ENCODE peak calls at places on chromosomes 4 and X, in eight cellular contexts. One of them, this sample, is unnamed.

GRCh38 chrX:19194285-19195242 is 72.3 kb upstream of the ADGRG2 start:
- DNase-seq in H1: no peak
- DNase-seq in HCT116: no peak
- DNase-seq in endothelial cell of umbilical vein: no peak
- DNase-seq in K562: no peak
- DNase-seq in GM12878: peak
- DNase-seq in A549: no peak
- DNase-seq in HepG2: no peak
- DNase-seq in this sample: no peak

GRCh38 chrX:102995316-102995715 is 58.2 kb downstream of the RAB40AL start:
- DNase-seq in endothelial cell of umbilical vein: no peak
- DNase-seq in HCT116: no peak
- DNase-seq in GM12878: no peak
- DNase-seq in H1: no peak
- DNase-seq in K562: no peak
- DNase-seq in HepG2: no peak
- DNase-seq in A549: no peak
- DNase-seq in this sample: no peak

GRCh38 chrX:103063191-103063845 is 653 bp downstream of the BEX1 start:
- DNase-seq in endothelial cell of umbilical vein: peak
- DNase-seq in A549: no peak
- DNase-seq in GM12878: no peak
- DNase-seq in K562: peak
- DNase-seq in HCT116: no peak
- DNase-seq in HepG2: peak
- DNase-seq in H1: peak
- DNase-seq in this sample: no peak

GRCh38 chr4:117249333-117249732 is 164.0 kb upstream of the TRAM1L1 start:
- DNase-seq in H1: no peak
- DNase-seq in HepG2: no peak
- DNase-seq in endothelial cell of umbilical vein: no peak
- DNase-seq in GM12878: peak
- DNase-seq in A549: no peak
- DNase-seq in HCT116: no peak
- DNase-seq in K562: no peak
- DNase-seq in this sample: no peak

GRCh38 chrX:65609237-65609636 is 58.2 kb upstream of the MSN start:
- DNase-seq in K562: no peak
- DNase-seq in HCT116: no peak
- DNase-seq in endothelial cell of umbilical vein: no peak
- DNase-seq in A549: no peak
- DNase-seq in HepG2: no peak
- DNase-seq in GM12878: no peak
- DNase-seq in H1: no peak
- DNase-seq in this sample: peak

GRCh38 chr4:177505171-177505615 is 63.0 kb upstream of the AGA start:
- DNase-seq in A549: no peak
- DNase-seq in endothelial cell of umbilical vein: no peak
- DNase-seq in HCT116: no peak
- DNase-seq in H1: peak
- DNase-seq in GM12878: no peak
- DNase-seq in HepG2: no peak
- DNase-seq in K562: peak
- DNase-seq in this sample: peak

GRCh38 chr4:168098257-168098717 is 6.0 kb downstream of the ANXA10 start:
- DNase-seq in endothelial cell of umbilical vein: peak
- DNase-seq in HCT116: peak
- DNase-seq in H1: no peak
- DNase-seq in A549: peak
- DNase-seq in GM12878: no peak
- DNase-seq in HepG2: no peak
- DNase-seq in K562: no peak
- DNase-seq in this sample: no peak

GRCh38 chrX:108070891-108071290 is 20.5 kb downstream of the PSMD10 start:
- DNase-seq in HepG2: no peak
- DNase-seq in endothelial cell of umbilical vein: peak
- DNase-seq in A549: peak
- DNase-seq in GM12878: no peak
- DNase-seq in H1: no peak
- DNase-seq in HCT116: no peak
- DNase-seq in K562: no peak
- DNase-seq in this sample: no peak

GRCh38 chr4:89556596-89557305 is 249.2 kb upstream of the GPRIN3 start:
- DNase-seq in HepG2: no peak
- DNase-seq in GM12878: no peak
- DNase-seq in endothelial cell of umbilical vein: peak
- DNase-seq in A549: no peak
- DNase-seq in K562: no peak
- DNase-seq in H1: no peak
- DNase-seq in HCT116: no peak
- DNase-seq in this sample: no peak

GRCh38 chr4:30716671-30717207 is 3.4 kb upstream of the PCDH7 start:
- DNase-seq in H1: no peak
- DNase-seq in GM12878: no peak
- DNase-seq in HCT116: no peak
- DNase-seq in endothelial cell of umbilical vein: peak
- DNase-seq in A549: no peak
- DNase-seq in HepG2: no peak
- DNase-seq in K562: no peak
- DNase-seq in this sample: no peak

GRCh38 chrX:136629084-136629750 is 18.7 kb upstream of the CD40LG start:
- DNase-seq in K562: no peak
- DNase-seq in HCT116: no peak
- DNase-seq in A549: no peak
- DNase-seq in endothelial cell of umbilical vein: no peak
- DNase-seq in GM12878: no peak
- DNase-seq in H1: no peak
- DNase-seq in HepG2: no peak
- DNase-seq in this sample: no peak

GRCh38 chr4:16293205-16293860 is 67.1 kb upstream of the TAPT1 start:
- DNase-seq in GM12878: no peak
- DNase-seq in H1: no peak
- DNase-seq in K562: no peak
- DNase-seq in HepG2: no peak
- DNase-seq in endothelial cell of umbilical vein: no peak
- DNase-seq in HCT116: no peak
- DNase-seq in A549: no peak
- DNase-seq in this sample: no peak

GRCh38 chr4:52824603-52825310 is 37.4 kb upstream of the RASL11B start:
- DNase-seq in H1: no peak
- DNase-seq in HepG2: peak
- DNase-seq in A549: no peak
- DNase-seq in GM12878: no peak
- DNase-seq in K562: no peak
- DNase-seq in HCT116: no peak
- DNase-seq in endothelial cell of umbilical vein: no peak
- DNase-seq in this sample: no peak

GRCh38 chr4:139011220-139011950 is 4.2 kb upstream of the NOCT start:
- DNase-seq in endothelial cell of umbilical vein: no peak
- DNase-seq in HCT116: no peak
- DNase-seq in GM12878: no peak
- DNase-seq in HepG2: no peak
- DNase-seq in K562: peak
- DNase-seq in H1: no peak
- DNase-seq in A549: no peak
- DNase-seq in this sample: no peak

GRCh38 chr4:180618396-180618795 is 1624.8 kb upstream of the TENM3 start:
- DNase-seq in H1: no peak
- DNase-seq in K562: no peak
- DNase-seq in GM12878: no peak
- DNase-seq in A549: no peak
- DNase-seq in HCT116: no peak
- DNase-seq in endothelial cell of umbilical vein: no peak
- DNase-seq in HepG2: no peak
- DNase-seq in this sample: peak

DNA sequence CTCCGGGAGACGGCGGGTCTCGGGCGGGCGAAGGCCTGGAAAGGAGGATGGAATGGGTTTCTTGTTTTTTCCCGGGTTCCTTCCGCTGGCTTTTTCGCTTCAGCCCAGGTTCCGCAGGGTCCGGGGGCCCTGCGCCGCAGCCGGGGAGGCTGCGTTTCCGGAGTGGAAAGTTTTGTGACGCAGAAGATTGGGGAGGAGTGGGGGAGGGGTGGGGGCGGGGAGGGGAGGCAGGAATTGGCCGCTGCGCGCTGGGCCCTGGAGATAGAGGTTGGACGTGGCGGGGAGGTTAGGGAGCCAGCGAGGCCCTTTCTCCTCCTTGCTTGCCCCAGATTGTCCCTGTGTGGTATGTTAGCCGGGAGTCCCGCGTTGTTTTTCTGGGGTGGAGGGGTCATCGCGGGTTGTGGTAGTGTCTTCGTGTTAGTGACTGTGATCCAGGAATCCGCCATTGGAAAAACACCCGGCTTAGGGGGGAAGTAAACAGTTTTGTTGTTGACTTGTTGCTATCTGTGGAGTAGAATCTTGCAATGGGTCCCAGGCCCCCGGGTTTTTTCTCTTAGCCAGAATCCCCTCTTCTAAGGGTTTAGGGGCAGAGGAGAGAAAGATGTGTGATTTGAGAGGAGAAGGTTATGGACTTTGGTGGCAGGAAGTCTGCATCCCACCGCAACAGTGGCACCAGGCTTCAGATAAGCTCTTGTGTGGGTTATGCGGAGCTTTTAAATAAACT is 1.1 kb downstream of the DDX3X start:
- DNase-seq in HCT116: no peak
- DNase-seq in GM12878: no peak
- DNase-seq in HepG2: no peak
- DNase-seq in A549: peak
- DNase-seq in endothelial cell of umbilical vein: peak
- DNase-seq in K562: peak
- DNase-seq in H1: no peak
- DNase-seq in this sample: peak
- TF ChIP-seq POLR2A in HCT116: no peak
- TF ChIP-seq POLR2A in GM12878: no peak
- TF ChIP-seq POLR2A in HepG2: no peak
- TF ChIP-seq POLR2A in A549: no peak
- TF ChIP-seq POLR2A in endothelial cell of umbilical vein: no peak
- TF ChIP-seq POLR2A in K562: no peak
- TF ChIP-seq POLR2A in H1: no peak
- TF ChIP-seq POLR2A in this sample: no peak

GRCh38 chr4:19478791-19479190 is 772.9 kb upstream of the SLIT2 start:
- DNase-seq in H1: no peak
- DNase-seq in K562: no peak
- DNase-seq in A549: no peak
- DNase-seq in HepG2: no peak
- DNase-seq in endothelial cell of umbilical vein: no peak
- DNase-seq in HCT116: no peak
- DNase-seq in GM12878: no peak
- DNase-seq in this sample: no peak
- TF ChIP-seq MAX in H1: no peak
- TF ChIP-seq MAX in K562: no peak
- TF ChIP-seq MAX in A549: no peak
- TF ChIP-seq MAX in HepG2: no peak
- TF ChIP-seq MAX in endothelial cell of umbilical vein: no peak
- TF ChIP-seq MAX in HCT116: no peak
- TF ChIP-seq MAX in GM12878: no peak
- TF ChIP-seq MAX in this sample: no peak

GRCh38 chr4:163967263-163967662 is 472.8 kb downstream of the TMA16 start:
- DNase-seq in A549: no peak
- DNase-seq in HCT116: no peak
- DNase-seq in K562: no peak
- DNase-seq in H1: no peak
- DNase-seq in HepG2: no peak
- DNase-seq in endothelial cell of umbilical vein: no peak
- DNase-seq in GM12878: no peak
- DNase-seq in this sample: no peak

DNA sequence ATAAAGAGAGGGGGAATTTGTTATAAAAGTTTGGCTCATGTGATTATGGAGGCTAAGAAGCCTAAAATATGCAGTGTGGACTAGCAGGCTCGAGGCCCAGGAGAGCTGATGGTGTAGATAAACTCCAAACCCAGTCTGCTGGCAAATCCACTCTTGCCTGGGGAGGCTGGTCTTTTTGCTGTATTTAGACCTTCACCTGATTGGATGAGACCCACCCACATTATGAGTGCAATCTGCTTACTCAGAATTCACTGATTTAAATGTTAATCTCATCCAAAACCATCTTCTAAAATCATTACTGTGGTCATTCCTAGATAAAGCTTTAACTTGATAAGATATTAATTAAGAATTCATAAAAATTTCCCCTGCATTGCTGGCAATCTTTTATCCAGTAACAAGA is 473.2 kb downstream of the TMA16 start:
- DNase-seq in K562: no peak
- DNase-seq in H1: no peak
- DNase-seq in endothelial cell of umbilical vein: no peak
- DNase-seq in HepG2: no peak
- DNase-seq in HCT116: no peak
- DNase-seq in A549: no peak
- DNase-seq in GM12878: no peak
- DNase-seq in this sample: no peak
- TF ChIP-seq POLR2A in K562: no peak
- TF ChIP-seq POLR2A in H1: no peak
- TF ChIP-seq POLR2A in endothelial cell of umbilical vein: no peak
- TF ChIP-seq POLR2A in HepG2: no peak
- TF ChIP-seq POLR2A in HCT116: no peak
- TF ChIP-seq POLR2A in A549: no peak
- TF ChIP-seq POLR2A in GM12878: no peak
- TF ChIP-seq POLR2A in this sample: no peak

GRCh38 chr4:78293841-78294301 is 236.7 kb downstream of the FRAS1 start:
- DNase-seq in K562: no peak
- DNase-seq in GM12878: no peak
- DNase-seq in H1: no peak
- DNase-seq in endothelial cell of umbilical vein: no peak
- DNase-seq in HCT116: no peak
- DNase-seq in HepG2: no peak
- DNase-seq in A549: peak
- DNase-seq in this sample: no peak
- TF ChIP-seq MAX in K562: no peak
- TF ChIP-seq MAX in GM12878: no peak
- TF ChIP-seq MAX in H1: no peak
- TF ChIP-seq MAX in endothelial cell of umbilical vein: no peak
- TF ChIP-seq MAX in HCT116: no peak
- TF ChIP-seq MAX in HepG2: no peak
- TF ChIP-seq MAX in A549: no peak
- TF ChIP-seq MAX in this sample: no peak

GRCh38 chr4:118888666-118889312 is at the start of gene SYNPO2:
- DNase-seq in HCT116: peak
- DNase-seq in HepG2: no peak
- DNase-seq in endothelial cell of umbilical vein: peak
- DNase-seq in K562: peak
- DNase-seq in GM12878: no peak
- DNase-seq in H1: peak
- DNase-seq in A549: peak
- DNase-seq in this sample: peak
- TF ChIP-seq POLR2A in HCT116: peak
- TF ChIP-seq POLR2A in HepG2: no peak
- TF ChIP-seq POLR2A in endothelial cell of umbilical vein: no peak
- TF ChIP-seq POLR2A in K562: no peak
- TF ChIP-seq POLR2A in GM12878: no peak
- TF ChIP-seq POLR2A in H1: peak
- TF ChIP-seq POLR2A in A549: no peak
- TF ChIP-seq POLR2A in this sample: peak

GRCh38 chr4:122458625-122459024 is 2.1 kb upstream of the IL2 start:
- DNase-seq in GM12878: no peak
- DNase-seq in A549: no peak
- DNase-seq in H1: no peak
- DNase-seq in HepG2: no peak
- DNase-seq in HCT116: no peak
- DNase-seq in endothelial cell of umbilical vein: peak
- DNase-seq in K562: no peak
- DNase-seq in this sample: peak
- TF ChIP-seq MAX in GM12878: no peak
- TF ChIP-seq MAX in A549: no peak
- TF ChIP-seq MAX in H1: no peak
- TF ChIP-seq MAX in HepG2: no peak
- TF ChIP-seq MAX in HCT116: no peak
- TF ChIP-seq MAX in endothelial cell of umbilical vein: no peak
- TF ChIP-seq MAX in K562: no peak
- TF ChIP-seq MAX in this sample: peak

GRCh38 chr4:6640292-6641163 is at the start of gene MRFAP1:
- DNase-seq in endothelial cell of umbilical vein: peak
- DNase-seq in HepG2: peak
- DNase-seq in HCT116: peak
- DNase-seq in A549: peak
- DNase-seq in H1: peak
- DNase-seq in GM12878: peak
- DNase-seq in K562: peak
- DNase-seq in this sample: peak
- TF ChIP-seq POLR2A in endothelial cell of umbilical vein: peak
- TF ChIP-seq POLR2A in HepG2: peak
- TF ChIP-seq POLR2A in HCT116: peak
- TF ChIP-seq POLR2A in A549: peak
- TF ChIP-seq POLR2A in H1: peak
- TF ChIP-seq POLR2A in GM12878: peak
- TF ChIP-seq POLR2A in K562: peak
- TF ChIP-seq POLR2A in this sample: peak